ENCODE peak calls at places on chromosomes 5 and 9, in nine cellular contexts. I is HL-60; X is T follicular helper cell; H is stimulated activated CD4-positive, alpha-beta T cell treated with anti-CD3 and anti-CD28 coated beads, Interleukin-2, amount 100 ng/mL, for 24 hours; J is fibroblast of gingiva; W is GM04503; A is C1 segment of cervical spinal cord; T is nephron progenitor cell; D is right atrium auricular region. Y is an unnamed sample.

GRCh38 chr9:129351642-129352151 is 173.6 kb upstream of the IER5L start:
- DNase-seq in I (no peak), X (no peak), H (no peak), J (no peak), W (no peak), A (no peak), T (peak), D (no peak), Y (no peak)

GRCh38 chr9:76298497-76299144 is 95.6 kb downstream of the RFK start:
- DNase-seq in I (no peak), X (no peak), H (no peak), J (no peak), W (no peak), A (no peak), T (no peak), D (no peak), Y (peak)

GRCh38 chr5:89047591-89047990 is 164.6 kb upstream of the MEF2C start:
- DNase-seq in I (no peak), X (no peak), H (no peak), J (no peak), W (peak), A (no peak), T (no peak), D (no peak), Y (no peak)

GRCh38 chr5:108587816-108588215 is 159.9 kb upstream of the FER start:
- DNase-seq in I (no peak), X (no peak), H (no peak), J (no peak), W (no peak), A (no peak), T (no peak), D (no peak), Y (no peak)

GRCh38 chr5:76025790-76026189 is 57.4 kb upstream of the SV2C start:
- DNase-seq in I (no peak), X (no peak), H (no peak), J (no peak), W (no peak), A (no peak), T (no peak), D (no peak), Y (no peak)

GRCh38 chr9:135906291-135907005 is 898 bp downstream of the CAMSAP1 start:
- DNase-seq in I (no peak), X (no peak), H (no peak), J (peak), W (no peak), A (no peak), T (no peak), D (no peak), Y (no peak)

GRCh38 chr5:37184748-37185364 is 64.3 kb downstream of the CPLANE1 start:
- DNase-seq in I (no peak), X (no peak), H (no peak), J (no peak), W (no peak), A (no peak), T (no peak), D (no peak), Y (no peak)

GRCh38 chr9:37342895-37343294 is 79.6 kb upstream of the GRHPR start:
- DNase-seq in I (no peak), X (no peak), H (no peak), J (no peak), W (no peak), A (no peak), T (no peak), D (no peak), Y (no peak)

GRCh38 chr5:45205403-45205961 is 396.7 kb downstream of the MRPS30 start:
- DNase-seq in I (no peak), X (no peak), H (no peak), J (no peak), W (no peak), A (no peak), T (no peak), D (no peak), Y (no peak)

GRCh38 chr5:175321927-175322532 is 122.0 kb downstream of the DRD1 start:
- DNase-seq in I (no peak), X (no peak), H (peak), J (no peak), W (no peak), A (no peak), T (peak), D (no peak), Y (peak)

GRCh38 chr9:113492343-113493079 is 29.0 kb downstream of the RGS3 start:
- DNase-seq in I (no peak), X (no peak), H (no peak), J (no peak), W (no peak), A (no peak), T (no peak), D (no peak), Y (peak)

GRCh38 chr5:7927466-7928375 is 58.8 kb downstream of the MTRR start:
- DNase-seq in I (no peak), X (no peak), H (peak), J (peak), W (no peak), A (no peak), T (peak), D (no peak), Y (peak)

GRCh38 chr9:127112683-127113539 is 9.5 kb downstream of the ANGPTL2 start:
- DNase-seq in I (no peak), X (no peak), H (no peak), J (no peak), W (no peak), A (no peak), T (no peak), D (no peak), Y (peak)

GRCh38 chr5:33410221-33410620 is 30.5 kb upstream of the TARS1 start:
- DNase-seq in I (no peak), X (no peak), H (no peak), J (no peak), W (no peak), A (no peak), T (no peak), D (no peak), Y (no peak)

GRCh38 chr5:126544087-126544740 is 50.8 kb downstream of the ALDH7A1 start:
- DNase-seq in I (no peak), X (peak), H (peak), J (peak), W (no peak), A (no peak), T (peak), D (no peak), Y (peak)

Y was measured in RWPE1.